ENCODE peak calls at places on chromosomes 1 and 21, in four cellular contexts. E is HCT116, R is glutamatergic neuron, T is neural crest cell. F is an unnamed sample.

GRCh38 chr1:181646723-181647122 is 163.4 kb downstream of the CACNA1E start:
- DNase-seq in E (no peak), R (no peak), T (no peak), F (no peak)

GRCh38 chr1:41379741-41380130 is 18.5 kb downstream of the FOXO6 start:
- DNase-seq in E (no peak), R (no peak), T (no peak), F (no peak)

GRCh38 chr1:222618001-222618879 is at the start of gene MIA3:
- DNase-seq in E (no peak), R (peak), T (peak), F (peak)

GRCh38 chr1:160471253-160471652 is 51.8 kb downstream of the SLAMF6 start:
- DNase-seq in E (no peak), R (no peak), T (no peak), F (no peak)

GRCh38 chr1:166114419-166114818 is 52.4 kb downstream of the FAM78B start:
- DNase-seq in E (no peak), R (no peak), T (no peak), F (no peak)

GRCh38 chr1:169102567-169102966 is 3.9 kb upstream of the ATP1B1 start:
- DNase-seq in E (no peak), R (no peak), T (no peak), F (peak)

GRCh38 chr21:45416619-45417018 is 11.7 kb downstream of the COL18A1 start:
- DNase-seq in E (no peak), R (peak), T (no peak), F (no peak)

GRCh38 chr1:13548281-13548680 is 34.5 kb upstream of the LRRC38 start:
- DNase-seq in E (no peak), R (no peak), T (no peak), F (no peak)

GRCh38 chr1:154352245-154352580 is 26.9 kb downstream of the ATP8B2 start:
- DNase-seq in E (no peak), R (peak), T (no peak), F (no peak)

GRCh38 chr1:182175340-182176068 is 114.0 kb upstream of the ZNF648 start:
- DNase-seq in E (no peak), R (no peak), T (no peak), F (peak)

GRCh38 chr1:21021311-21021710 is 155.4 kb downstream of the EIF4G3 start:
- DNase-seq in E (no peak), R (no peak), T (no peak), F (no peak)

GRCh38 chr1:20847619-20848080 is 60.5 kb upstream of the HP1BP3 start:
- DNase-seq in E (peak), R (no peak), T (no peak), F (peak)

GRCh38 chr1:9843576-9843945 is 19.8 kb upstream of the CLSTN1 start:
- DNase-seq in E (no peak), R (no peak), T (no peak), F (peak)

GRCh38 chr21:34844033-34844923 is 175.5 kb downstream of the CLIC6 start:
- DNase-seq in E (no peak), R (peak), T (no peak), F (peak)

GRCh38 chr1:92949937-92950817 is 11.1 kb downstream of the DIPK1A start:
- DNase-seq in E (no peak), R (no peak), T (no peak), F (peak)

GRCh38 chr1:227396539-227397355 is 78.5 kb upstream of the CDC42BPA start:
- DNase-seq in E (peak), R (no peak), T (no peak), F (no peak)

GRCh38 chr1:91569411-91570104 is 68.9 kb downstream of the CDC7 start:
- DNase-seq in E (peak), R (no peak), T (no peak), F (peak)

GRCh38 chr1:214547747-214548146 is 3.7 kb downstream of the PTPN14 start:
- DNase-seq in E (no peak), R (no peak), T (no peak), F (no peak)

GRCh38 chr1:84742653-84743052 is 52.4 kb upstream of the SSX2IP start:
- DNase-seq in E (no peak), R (no peak), T (no peak), F (no peak)

GRCh38 chr1:203520315-203520714 is 26.4 kb downstream of the OPTC start:
- DNase-seq in E (no peak), R (no peak), T (no peak), F (no peak)

GRCh38 chr1:226135709-226136108 is 50.8 kb downstream of the ACBD3 start:
- DNase-seq in E (no peak), R (no peak), T (no peak), F (no peak)

GRCh38 chr21:18228060-18228739 is 16.4 kb upstream of the CHODL start:
- DNase-seq in E (no peak), R (peak), T (no peak), F (no peak)

GRCh38 chr1:94271373-94271772 is 34.0 kb upstream of the ARHGAP29 start:
- DNase-seq in E (no peak), R (no peak), T (no peak), F (no peak)

GRCh38 chr1:206029484-206029883 is 5.8 kb upstream of the CTSE start:
- DNase-seq in E (no peak), R (no peak), T (no peak), F (peak)

GRCh38 chr1:10635385-10635896 is 160.7 kb downstream of the PEX14 start:
- DNase-seq in E (no peak), R (no peak), T (no peak), F (peak)

GRCh38 chr1:193040011-193040410 is 19.1 kb downstream of the UCHL5 start:
- DNase-seq in E (no peak), R (no peak), T (no peak), F (no peak)

GRCh38 chr21:33370292-33370691 is 32.9 kb upstream of the IFNGR2 start:
- DNase-seq in E (no peak), R (no peak), T (no peak), F (no peak)

GRCh38 chr1:22792396-22793171 is 81.9 kb downstream of the EPHB2 start:
- DNase-seq in E (no peak), R (no peak), T (no peak), F (no peak)

GRCh38 chr1:31013187-31013864 is 52.2 kb downstream of the PUM1 start:
- DNase-seq in E (no peak), R (no peak), T (no peak), F (no peak)

GRCh38 chr1:221815660-221816059 is 73.8 kb upstream of the DUSP10 start:
- DNase-seq in E (no peak), R (no peak), T (no peak), F (no peak)

GRCh38 chr1:54559771-54560231 is 11.8 kb downstream of the ACOT11 start:
- DNase-seq in E (no peak), R (no peak), T (no peak), F (no peak)

GRCh38 chr1:79554620-79555160 is 548.2 kb upstream of the ADGRL4 start:
- DNase-seq in E (no peak), R (no peak), T (no peak), F (peak)

GRCh38 chr21:31644648-31645047 is 14.8 kb upstream of the SOD1 start:
- DNase-seq in E (no peak), R (no peak), T (no peak), F (no peak)

GRCh38 chr1:247337250-247337746 is 5.6 kb upstream of the ZNF496 start:
- DNase-seq in E (no peak), R (no peak), T (no peak), F (no peak)

GRCh38 chr1:94876362-94876761 is 50.5 kb downstream of the CNN3 start:
- DNase-seq in E (no peak), R (no peak), T (no peak), F (peak)

GRCh38 chr1:212909652-212910063 is 40.7 kb upstream of the VASH2 start:
- DNase-seq in E (no peak), R (no peak), T (no peak), F (no peak)

DNA sequence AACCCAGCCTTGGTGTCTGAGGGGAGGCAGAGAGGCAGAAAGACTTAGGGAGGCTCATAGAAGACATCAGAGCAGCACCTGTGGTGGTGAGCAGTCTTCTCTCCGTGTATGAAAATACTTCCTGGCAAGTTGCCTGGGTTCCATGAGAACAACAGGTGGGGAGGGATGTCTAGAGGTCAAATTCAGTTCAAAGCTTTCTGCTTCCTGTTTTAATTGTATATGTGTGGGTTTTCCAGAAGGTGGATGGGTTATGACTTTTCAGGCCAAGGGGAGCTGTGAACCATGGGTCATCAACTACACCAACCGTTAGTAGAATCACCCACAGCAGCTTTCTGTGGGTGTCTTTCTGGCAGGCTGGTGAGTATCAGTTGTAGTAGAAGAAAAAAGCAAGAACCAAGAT is 4.1 kb upstream of the FCRL2 start:
- DNase-seq in E (no peak), R (no peak), T (no peak), F (peak)
- TF ChIP-seq CTCF in E (no peak), R (no peak), T (no peak), F (no peak)

DNA sequence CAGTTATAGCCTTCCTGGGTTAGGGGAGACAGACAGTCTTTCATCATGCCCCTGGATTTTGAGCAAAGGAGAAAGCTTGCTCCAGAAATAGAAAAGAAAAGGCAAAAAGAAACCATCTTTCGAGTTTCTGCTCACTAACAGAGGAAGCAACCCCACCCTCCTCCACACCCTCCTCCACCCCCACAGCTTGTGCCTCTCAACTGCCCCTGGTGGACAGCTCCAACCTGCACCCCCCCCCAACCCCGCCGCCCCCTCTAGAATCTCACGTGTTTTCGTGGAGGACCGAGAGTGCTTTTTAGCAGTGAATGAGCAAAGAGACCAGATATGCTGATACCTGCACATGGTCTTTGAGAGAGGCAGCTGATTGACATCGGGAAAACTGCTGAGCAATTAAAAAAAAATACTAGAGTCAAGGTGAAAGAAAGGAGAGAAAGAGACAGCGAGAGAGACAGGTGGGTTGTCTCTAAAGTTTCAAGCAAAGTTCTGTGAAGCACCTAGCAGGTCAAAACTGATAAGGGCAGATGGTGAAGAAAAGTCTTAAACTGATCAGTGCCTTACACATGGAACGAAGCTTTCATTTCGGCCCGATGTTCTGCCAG is 358.3 kb downstream of the KIF26B start:
- DNase-seq in E (no peak), R (no peak), T (no peak), F (no peak)
- TF ChIP-seq CTCF in E (peak), R (no peak), T (peak), F (peak)

GRCh38 chr1:60510162-60510561 is 436.6 kb upstream of the C1orf87 start:
- DNase-seq in E (no peak), R (no peak), T (no peak), F (no peak)
- TF ChIP-seq CTCF in E (no peak), R (no peak), T (no peak), F (no peak)

GRCh38 chr21:42235593-42235992 is 16.7 kb downstream of the ABCG1 start:
- DNase-seq in E (no peak), R (no peak), T (no peak), F (no peak)

GRCh38 chr21:42234464-42235241 is 15.7 kb downstream of the ABCG1 start:
- DNase-seq in E (no peak), R (peak), T (peak), F (peak)

GRCh38 chr21:42236693-42237092 is 17.8 kb downstream of the ABCG1 start:
- DNase-seq in E (no peak), R (no peak), T (no peak), F (no peak)

GRCh38 chr21:42237161-42237560 is 18.2 kb downstream of the ABCG1 start:
- DNase-seq in E (no peak), R (no peak), T (no peak), F (no peak)

GRCh38 chr21:42236014-42236413 is 17.1 kb downstream of the ABCG1 start:
- DNase-seq in E (no peak), R (no peak), T (no peak), F (no peak)
- TF ChIP-seq CTCF in E (no peak), R (no peak), T (no peak), F (no peak)

GRCh38 chr1:17919525-17920439 is 164.6 kb downstream of the ACTL8 start:
- DNase-seq in E (peak), R (no peak), T (peak), F (peak)
- TF ChIP-seq CTCF in E (peak), R (no peak), T (peak), F (peak)

GRCh38 chr1:195886000-195886399 is 722.2 kb downstream of the KCNT2 start:
- DNase-seq in E (peak), R (no peak), T (no peak), F (no peak)
- TF ChIP-seq CTCF in E (peak), R (no peak), T (peak), F (no peak)

DNA sequence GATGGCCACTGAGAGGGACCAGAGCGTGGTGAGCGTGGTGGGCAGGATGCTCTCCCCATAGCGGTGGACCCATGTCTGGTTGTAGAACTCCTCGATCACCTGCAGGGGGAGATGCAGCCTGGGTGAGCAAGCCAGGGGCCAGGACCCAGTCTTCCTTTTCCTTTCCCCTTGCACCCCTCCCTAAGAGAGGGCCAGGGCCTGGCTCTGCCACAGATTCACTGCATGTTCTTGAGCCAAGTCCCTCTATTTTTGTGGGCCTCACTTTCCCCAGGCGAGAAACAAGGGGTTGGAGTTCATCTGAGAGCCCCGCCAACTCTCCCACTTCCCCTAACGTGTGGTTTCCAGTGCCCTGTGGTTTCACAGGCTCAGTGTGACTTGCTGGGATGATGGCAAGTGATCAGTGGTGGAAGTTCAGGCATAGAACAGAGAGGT is 27.5 kb downstream of the SLC2A1 start:
- DNase-seq in E (no peak), R (peak), T (no peak), F (peak)
- TF ChIP-seq CTCF in E (peak), R (peak), T (peak), F (peak)

F was measured in MCF 10A.